ENCODE peak calls at places on chromosomes 5 and 9, in five cellular contexts. One of them, this sample, is unnamed.

GRCh38 chr9:28287413-28287812 is 714.1 kb upstream of the C9orf72 start:
- DNase-seq in endothelial cell: no peak
- DNase-seq in fibroblast of lung: no peak
- DNase-seq in esophagus squamous epithelium: no peak
- DNase-seq in neural crest cell: no peak
- DNase-seq in this sample: no peak

GRCh38 chr5:61765471-61765870 is 433.4 kb downstream of the ZSWIM6 start:
- DNase-seq in endothelial cell: no peak
- DNase-seq in fibroblast of lung: no peak
- DNase-seq in esophagus squamous epithelium: no peak
- DNase-seq in neural crest cell: no peak
- DNase-seq in this sample: no peak

GRCh38 chr9:35675204-35675603 is 1.5 kb downstream of the CA9 start:
- DNase-seq in endothelial cell: no peak
- DNase-seq in fibroblast of lung: no peak
- DNase-seq in esophagus squamous epithelium: no peak
- DNase-seq in neural crest cell: no peak
- DNase-seq in this sample: no peak

GRCh38 chr5:116502097-116502496 is 72.5 kb downstream of the SEMA6A start:
- DNase-seq in endothelial cell: no peak
- DNase-seq in fibroblast of lung: no peak
- DNase-seq in esophagus squamous epithelium: no peak
- DNase-seq in neural crest cell: no peak
- DNase-seq in this sample: no peak

GRCh38 chr9:129320575-129321311 is 142.7 kb upstream of the IER5L start:
- DNase-seq in endothelial cell: no peak
- DNase-seq in fibroblast of lung: peak; percentile 84
- DNase-seq in esophagus squamous epithelium: no peak
- DNase-seq in neural crest cell: no peak
- DNase-seq in this sample: no peak

GRCh38 chr9:36319806-36320205 is 61.6 kb upstream of the GNE start:
- DNase-seq in endothelial cell: no peak
- DNase-seq in fibroblast of lung: no peak
- DNase-seq in esophagus squamous epithelium: no peak
- DNase-seq in neural crest cell: no peak
- DNase-seq in this sample: no peak

GRCh38 chr9:112380771-112381181 is 868 bp downstream of the HSDL2 start:
- DNase-seq in endothelial cell: no peak
- DNase-seq in fibroblast of lung: peak; percentile 9
- DNase-seq in esophagus squamous epithelium: no peak
- DNase-seq in neural crest cell: no peak
- DNase-seq in this sample: no peak

GRCh38 chr9:85420750-85421149 is 321.0 kb downstream of the AGTPBP1 start:
- DNase-seq in endothelial cell: peak; percentile 18
- DNase-seq in fibroblast of lung: peak; percentile 45
- DNase-seq in esophagus squamous epithelium: no peak
- DNase-seq in neural crest cell: peak; percentile 4
- DNase-seq in this sample: no peak

GRCh38 chr9:69085523-69086283 is 50.2 kb downstream of the FXN start:
- DNase-seq in endothelial cell: no peak
- DNase-seq in fibroblast of lung: peak; percentile 75
- DNase-seq in esophagus squamous epithelium: no peak
- DNase-seq in neural crest cell: no peak
- DNase-seq in this sample: no peak

GRCh38 chr9:16417101-16417500 is 453.4 kb downstream of the BNC2 start:
- DNase-seq in endothelial cell: no peak
- DNase-seq in fibroblast of lung: peak; percentile 95
- DNase-seq in esophagus squamous epithelium: no peak
- DNase-seq in neural crest cell: no peak
- DNase-seq in this sample: no peak

GRCh38 chr9:134316444-134317160 is 9.7 kb upstream of the RXRA start:
- DNase-seq in endothelial cell: no peak
- DNase-seq in fibroblast of lung: peak; percentile 83
- DNase-seq in esophagus squamous epithelium: no peak
- DNase-seq in neural crest cell: no peak
- DNase-seq in this sample: no peak

GRCh38 chr5:39977231-39977630 is 552.5 kb upstream of the DAB2 start:
- DNase-seq in endothelial cell: no peak
- DNase-seq in fibroblast of lung: peak; percentile 7
- DNase-seq in esophagus squamous epithelium: no peak
- DNase-seq in neural crest cell: no peak
- DNase-seq in this sample: no peak

GRCh38 chr9:122338536-122338935 is 32.3 kb upstream of the PTGS1 start:
- DNase-seq in endothelial cell: no peak
- DNase-seq in fibroblast of lung: no peak
- DNase-seq in esophagus squamous epithelium: no peak
- DNase-seq in neural crest cell: no peak
- DNase-seq in this sample: no peak
- TF ChIP-seq CTCF in endothelial cell: no peak
- TF ChIP-seq CTCF in fibroblast of lung: no peak
- TF ChIP-seq CTCF in esophagus squamous epithelium: no peak
- TF ChIP-seq CTCF in neural crest cell: no peak
- TF ChIP-seq CTCF in this sample: no peak

GRCh38 chr5:163913548-163913947 is 408.1 kb downstream of the MAT2B start:
- DNase-seq in endothelial cell: no peak
- DNase-seq in fibroblast of lung: no peak
- DNase-seq in esophagus squamous epithelium: no peak
- DNase-seq in neural crest cell: no peak
- DNase-seq in this sample: no peak
- TF ChIP-seq CTCF in endothelial cell: no peak
- TF ChIP-seq CTCF in fibroblast of lung: peak; percentile 38
- TF ChIP-seq CTCF in esophagus squamous epithelium: no peak
- TF ChIP-seq CTCF in neural crest cell: peak; percentile 30
- TF ChIP-seq CTCF in this sample: peak; percentile 41

GRCh38 chr5:53201746-53202145 is 92.2 kb upstream of the MOCS2 start:
- DNase-seq in endothelial cell: no peak
- DNase-seq in fibroblast of lung: no peak
- DNase-seq in esophagus squamous epithelium: no peak
- DNase-seq in neural crest cell: no peak
- DNase-seq in this sample: no peak
- TF ChIP-seq CTCF in endothelial cell: peak; percentile 38
- TF ChIP-seq CTCF in fibroblast of lung: peak; percentile 12
- TF ChIP-seq CTCF in esophagus squamous epithelium: no peak
- TF ChIP-seq CTCF in neural crest cell: peak; percentile 27
- TF ChIP-seq CTCF in this sample: peak; percentile 37

DNA sequence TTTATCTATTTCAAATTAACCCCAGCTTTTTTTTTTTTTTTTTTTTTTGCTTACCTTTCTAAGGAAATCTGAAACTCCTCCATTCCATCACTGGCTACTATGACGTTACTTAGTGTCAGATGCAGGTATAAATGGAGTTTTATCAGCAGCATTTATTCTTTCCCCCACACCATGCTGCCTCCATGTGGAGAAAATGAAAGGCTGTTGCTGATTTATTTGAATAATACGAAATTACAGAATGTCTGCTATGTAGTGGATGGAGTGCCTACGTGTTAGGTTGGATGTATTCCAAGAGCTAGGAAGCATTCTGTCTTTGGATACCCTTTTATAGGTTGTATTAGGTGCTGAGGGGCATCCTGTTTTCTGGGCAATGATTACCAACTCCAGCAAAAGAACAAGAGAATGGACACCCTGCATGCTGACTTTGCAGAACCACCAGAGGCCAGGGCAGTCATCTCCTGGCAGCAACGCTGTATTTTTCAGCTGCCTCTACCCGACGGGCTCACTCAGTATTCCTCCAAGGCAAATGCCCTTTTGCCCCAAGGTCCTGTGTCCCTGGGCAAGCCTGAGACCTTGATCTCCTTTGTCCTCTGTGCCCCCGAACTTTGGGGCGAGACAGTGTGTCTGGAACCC is 199.5 kb downstream of the ALDH1A1 start:
- DNase-seq in endothelial cell: no peak
- DNase-seq in fibroblast of lung: peak; percentile 30
- DNase-seq in esophagus squamous epithelium: no peak
- DNase-seq in neural crest cell: no peak
- DNase-seq in this sample: no peak
- TF ChIP-seq CTCF in endothelial cell: no peak
- TF ChIP-seq CTCF in fibroblast of lung: peak; percentile 27
- TF ChIP-seq CTCF in esophagus squamous epithelium: no peak
- TF ChIP-seq CTCF in neural crest cell: peak; percentile 44
- TF ChIP-seq CTCF in this sample: peak; percentile 42